ENCODE peak calls at places on chromosomes 4 and X, in nine cellular contexts. U is OCI-LY7, I is endodermal cell, V is tibial artery, N is transverse colon, O is Panc1, T is thoracic aorta, E is cardiac muscle cell, C is bronchial epithelial cell. H is an unnamed sample.

GRCh38 chr4:148415500-148415899 is 26.7 kb downstream of the NR3C2 start:
- DNase-seq in E (peak), N (no peak), T (no peak), U (peak), I (no peak), V (no peak), O (no peak), C (peak), H (no peak)

GRCh38 chr4:189090174-189090814 is 850.4 kb upstream of the FRG1 start:
- DNase-seq in V (no peak), E (no peak), T (no peak), N (no peak), I (peak), O (no peak), U (no peak), C (peak), H (no peak)

GRCh38 chrX:108097380-108097779 is 5.8 kb downstream of the ATG4A start:
- DNase-seq in U (no peak), V (no peak), E (no peak), I (no peak), T (no peak), O (no peak), C (peak), N (no peak), H (no peak)

GRCh38 chr4:20393486-20394100 is 141.9 kb downstream of the SLIT2 start:
- DNase-seq in V (no peak), I (no peak), E (no peak), N (no peak), T (no peak), U (no peak), C (no peak), O (no peak), H (no peak)

GRCh38 chrX:147900349-147900748 is 11.4 kb upstream of the FMR1 start:
- DNase-seq in I (no peak), V (no peak), T (no peak), O (no peak), N (no peak), C (no peak), U (no peak), E (no peak), H (no peak)

GRCh38 chrX:14039344-14039743 is 9.7 kb upstream of the GEMIN8 start:
- DNase-seq in C (peak), U (peak), V (peak), N (peak), E (peak), I (peak), O (no peak), T (no peak), H (no peak)

GRCh38 chr4:86452323-86452995 is 92.6 kb upstream of the MAPK10 start:
- DNase-seq in E (peak), N (no peak), U (no peak), I (no peak), T (no peak), C (no peak), O (no peak), V (no peak), H (no peak)

GRCh38 chrX:46757052-46757451 is 1.9 kb downstream of the SLC9A7 start:
- DNase-seq in V (no peak), U (no peak), I (no peak), N (no peak), E (no peak), C (no peak), O (no peak), T (no peak), H (no peak)

GRCh38 chrX:21989415-21989814 is 42.7 kb upstream of the PHEX start:
- DNase-seq in N (no peak), U (no peak), I (no peak), V (no peak), E (no peak), T (no peak), C (no peak), O (no peak), H (no peak)

GRCh38 chrX:128800138-128800537 is 723.2 kb downstream of the SMARCA1 start:
- DNase-seq in E (no peak), V (no peak), C (no peak), U (no peak), I (no peak), T (no peak), N (no peak), O (no peak), H (no peak)

GRCh38 chr4:18816228-18816891 is 794.8 kb upstream of the LCORL start:
- DNase-seq in E (no peak), N (no peak), O (no peak), V (no peak), U (no peak), I (no peak), C (no peak), T (no peak), H (no peak)

GRCh38 chr4:156290811-156291210 is 337.1 kb upstream of the CTSO start:
- DNase-seq in V (no peak), U (no peak), I (no peak), O (no peak), N (no peak), T (no peak), E (no peak), C (no peak), H (peak)

GRCh38 chr4:48585401-48585800 is 95.3 kb downstream of the ZAR1 start:
- DNase-seq in E (no peak), C (no peak), I (no peak), O (no peak), T (no peak), U (no peak), N (no peak), V (no peak), H (no peak)

GRCh38 chr4:109554971-109555370 is 5.1 kb upstream of the MCUB start:
- DNase-seq in I (no peak), N (no peak), U (no peak), T (no peak), V (no peak), E (no peak), C (no peak), O (no peak), H (no peak)

GRCh38 chr4:184408021-184408710 is 66.2 kb downstream of the IRF2 start:
- DNase-seq in I (no peak), E (peak), T (no peak), V (no peak), N (no peak), C (peak), U (no peak), O (no peak), H (peak)

GRCh38 chrX:119238557-119238956 is 2.5 kb downstream of the PGRMC1 start:
- DNase-seq in O (no peak), N (no peak), E (peak), V (no peak), I (no peak), C (peak), T (no peak), U (no peak), H (no peak)

GRCh38 chr4:122588453-122589238 is 32.2 kb downstream of the IL21 start:
- DNase-seq in O (no peak), U (no peak), E (no peak), N (no peak), V (no peak), I (no peak), C (no peak), T (no peak), H (no peak)

GRCh38 chr4:113524096-113524495 is 237.4 kb downstream of the CAMK2D start:
- DNase-seq in I (no peak), E (no peak), N (no peak), V (no peak), O (no peak), U (no peak), C (no peak), T (no peak), H (no peak)

GRCh38 chr4:30103455-30103854 is 616.7 kb upstream of the PCDH7 start:
- DNase-seq in C (peak), T (no peak), U (no peak), I (no peak), N (no peak), E (peak), O (no peak), V (no peak), H (no peak)

GRCh38 chrX:114798902-114799301 is 215.0 kb downstream of the HTR2C start:
- DNase-seq in O (no peak), N (no peak), E (peak), I (no peak), U (no peak), T (no peak), V (no peak), C (peak), H (no peak)

GRCh38 chrX:37918168-37918567 is 70.8 kb upstream of the DYNLT3 start:
- DNase-seq in O (no peak), U (no peak), E (no peak), C (no peak), I (no peak), V (no peak), T (no peak), N (no peak), H (no peak)

GRCh38 chrX:46627700-46628405 is 54.3 kb downstream of the CHST7 start:
- DNase-seq in O (no peak), U (no peak), I (no peak), V (peak), E (no peak), N (no peak), T (no peak), C (no peak), H (no peak)

GRCh38 chrX:153667281-153667831 is 6.3 kb downstream of the PNCK start:
- DNase-seq in O (no peak), U (no peak), N (no peak), I (peak), C (no peak), V (no peak), E (no peak), T (no peak), H (no peak)
- H3K4me3 ChIP-seq in O (peak), U (no peak), N (peak), I (no peak), C (peak), V (no peak), E (no peak), T (peak), H (peak)

DNA sequence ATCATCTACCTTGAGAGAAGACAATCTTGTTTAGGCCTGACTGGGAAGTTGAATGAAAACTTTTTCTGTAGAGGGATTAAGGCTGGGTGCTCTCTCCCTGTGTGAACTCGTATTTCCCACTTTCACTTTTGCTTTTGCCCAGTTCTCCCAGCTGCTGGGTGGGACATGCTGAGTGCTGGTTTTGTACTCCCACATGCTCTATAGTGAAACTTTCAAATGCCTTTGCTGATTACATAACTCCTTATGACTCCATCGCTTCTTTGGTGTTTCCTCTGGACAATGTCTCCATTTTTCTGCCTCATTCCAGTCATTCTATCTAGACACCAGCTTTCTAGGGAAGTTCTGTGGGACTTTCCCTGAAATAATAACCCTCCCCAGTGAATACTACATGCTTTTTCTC is 100.5 kb downstream of the CLNK start:
- DNase-seq in E (peak), V (no peak), U (no peak), C (peak), I (no peak), N (peak), O (no peak), T (no peak), H (peak)
- H3K4me3 ChIP-seq in E (no peak), V (peak), U (no peak), C (no peak), I (no peak), N (peak), O (no peak), T (peak), H (no peak)

GRCh38 chrX:56800801-56801200 is 71.8 kb downstream of the NBDY start:
- DNase-seq in I (peak), U (peak), T (no peak), V (no peak), C (no peak), E (peak), O (no peak), N (peak), H (no peak)

GRCh38 chrX:56798866-56799864 is 70.1 kb downstream of the NBDY start:
- DNase-seq in T (no peak), C (no peak), O (no peak), U (no peak), I (peak), V (no peak), E (no peak), N (peak), H (no peak)

GRCh38 chrX:56797966-56798711 is 69.1 kb downstream of the NBDY start:
- DNase-seq in E (peak), N (peak), O (no peak), U (no peak), T (no peak), V (no peak), C (peak), I (peak), H (no peak)

GRCh38 chrX:56802428-56802827 is 73.4 kb downstream of the NBDY start:
- DNase-seq in N (peak), U (no peak), O (no peak), I (no peak), T (no peak), V (no peak), C (no peak), E (no peak), H (no peak)

GRCh38 chrX:56800307-56800706 is 71.3 kb downstream of the NBDY start:
- DNase-seq in I (no peak), N (peak), U (no peak), V (no peak), C (no peak), T (no peak), O (no peak), E (no peak), H (no peak)
- H3K4me3 ChIP-seq in I (no peak), N (no peak), U (no peak), V (no peak), C (no peak), T (no peak), O (no peak), E (no peak), H (no peak)

GRCh38 chrX:64395568-64395929 is 297 bp upstream of the MTMR8 start:
- DNase-seq in N (no peak), I (no peak), T (no peak), U (no peak), V (no peak), O (no peak), E (no peak), C (no peak), H (no peak)

GRCh38 chrX:64389489-64389888 is 5.8 kb downstream of the MTMR8 start:
- DNase-seq in U (no peak), V (no peak), T (no peak), O (no peak), C (no peak), E (no peak), I (no peak), N (no peak), H (no peak)

GRCh38 chrX:64398088-64398487 is 2.8 kb upstream of the MTMR8 start:
- DNase-seq in I (no peak), V (no peak), E (no peak), O (no peak), T (no peak), C (no peak), U (no peak), N (no peak), H (no peak)

GRCh38 chrX:64394059-64394873 is 986 bp downstream of the MTMR8 start:
- DNase-seq in T (no peak), U (no peak), V (no peak), N (no peak), E (no peak), O (no peak), I (no peak), C (no peak), H (no peak)

DNA sequence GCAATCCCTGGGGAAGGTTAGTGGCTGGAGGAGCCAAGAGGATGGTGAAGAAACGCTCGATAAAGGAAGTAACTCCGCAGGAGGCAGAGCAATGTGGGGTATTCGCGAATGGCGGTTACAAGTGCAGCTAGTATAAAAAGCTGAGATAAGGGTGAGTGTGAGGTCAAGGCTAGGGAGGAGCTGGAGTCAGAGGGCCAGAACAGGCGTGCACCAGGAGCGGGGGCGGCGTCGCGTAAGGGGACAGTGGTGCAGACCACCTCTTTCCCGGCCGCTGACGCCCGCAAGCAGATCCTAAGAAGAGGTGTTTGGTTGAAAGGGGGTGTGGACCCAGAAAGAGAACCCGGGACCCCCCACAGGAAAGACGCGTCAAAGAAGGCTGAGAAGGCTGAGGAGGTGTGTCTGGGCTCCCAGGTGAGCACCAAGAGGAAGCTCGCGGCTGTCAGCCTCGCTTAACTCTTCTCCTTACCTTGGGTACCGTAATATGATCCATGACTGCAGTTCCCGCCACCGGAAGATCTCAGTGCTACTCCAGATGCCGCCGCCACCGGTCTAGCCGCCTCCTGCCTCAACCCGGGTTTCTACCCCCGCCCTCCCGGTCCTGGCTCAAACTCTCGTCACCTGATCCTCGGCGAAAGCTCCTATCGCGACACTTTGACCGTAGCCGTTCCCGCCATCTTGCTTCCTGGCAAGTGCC is at the start of gene MTMR8:
- DNase-seq in T (peak), C (peak), U (peak), N (peak), O (no peak), I (peak), E (peak), V (peak), H (no peak)
- H3K4me3 ChIP-seq in T (peak), C (peak), U (peak), N (peak), O (peak), I (peak), E (peak), V (peak), H (peak)

GRCh38 chrX:40523852-40524251 is 56.9 kb upstream of the ATP6AP2 start:
- DNase-seq in T (no peak), U (no peak), O (no peak), N (no peak), V (no peak), C (no peak), E (no peak), I (no peak), H (no peak)

GRCh38 chrX:40530471-40530870 is 50.3 kb upstream of the ATP6AP2 start:
- DNase-seq in C (no peak), I (no peak), T (no peak), V (no peak), O (no peak), E (no peak), U (no peak), N (no peak), H (no peak)

GRCh38 chrX:40524423-40524822 is 56.3 kb upstream of the ATP6AP2 start:
- DNase-seq in N (no peak), I (no peak), V (no peak), U (no peak), C (no peak), O (no peak), T (no peak), E (no peak), H (no peak)

GRCh38 chrX:40526412-40526811 is 54.4 kb upstream of the ATP6AP2 start:
- DNase-seq in N (no peak), V (no peak), I (no peak), U (no peak), O (no peak), C (no peak), T (no peak), E (no peak), H (no peak)

DNA sequence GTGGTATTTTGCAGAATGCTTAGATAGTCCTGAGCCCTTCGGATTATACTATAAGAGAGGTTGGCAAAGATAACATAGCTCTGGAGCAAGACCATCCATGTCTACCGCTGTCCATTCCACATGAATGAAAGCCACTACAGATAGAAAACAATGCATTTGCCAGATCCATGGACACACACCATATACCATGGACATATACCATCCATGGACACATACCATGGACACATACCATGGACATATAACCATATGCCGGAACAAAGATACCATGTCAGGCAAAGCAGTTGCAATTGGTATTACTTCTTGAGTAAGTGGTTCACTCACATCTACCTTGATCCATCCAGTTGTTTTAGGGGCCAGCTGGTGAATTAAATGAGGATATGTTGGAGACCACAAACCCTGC is 53.2 kb upstream of the ATP6AP2 start:
- DNase-seq in I (no peak), N (no peak), V (no peak), O (no peak), E (no peak), C (no peak), T (no peak), U (no peak), H (no peak)
- H3K4me3 ChIP-seq in I (no peak), N (no peak), V (no peak), O (no peak), E (no peak), C (no peak), T (no peak), U (no peak), H (no peak)

GRCh38 chrX:7198499-7198898 is 50.5 kb upstream of the PUDP start:
- DNase-seq in E (no peak), I (no peak), V (no peak), U (no peak), T (no peak), O (no peak), N (no peak), C (no peak), H (no peak)

GRCh38 chrX:7204619-7205018 is 56.7 kb upstream of the PUDP start:
- DNase-seq in T (no peak), C (no peak), I (no peak), N (no peak), E (no peak), U (no peak), V (no peak), O (no peak), H (no peak)

GRCh38 chrX:7205037-7205577 is 57.2 kb upstream of the PUDP start:
- DNase-seq in T (no peak), I (no peak), C (no peak), E (no peak), U (no peak), N (no peak), V (no peak), O (no peak), H (no peak)

GRCh38 chrX:7202206-7202605 is 54.3 kb upstream of the PUDP start:
- DNase-seq in U (no peak), C (no peak), N (no peak), E (no peak), V (no peak), I (no peak), O (no peak), T (no peak), H (no peak)

GRCh38 chrX:7201481-7201880 is 53.5 kb upstream of the PUDP start:
- DNase-seq in I (no peak), U (no peak), C (no peak), N (no peak), O (no peak), T (no peak), E (no peak), V (no peak), H (no peak)
- H3K4me3 ChIP-seq in I (no peak), U (no peak), C (no peak), N (no peak), O (no peak), T (no peak), E (no peak), V (no peak), H (no peak)

DNA sequence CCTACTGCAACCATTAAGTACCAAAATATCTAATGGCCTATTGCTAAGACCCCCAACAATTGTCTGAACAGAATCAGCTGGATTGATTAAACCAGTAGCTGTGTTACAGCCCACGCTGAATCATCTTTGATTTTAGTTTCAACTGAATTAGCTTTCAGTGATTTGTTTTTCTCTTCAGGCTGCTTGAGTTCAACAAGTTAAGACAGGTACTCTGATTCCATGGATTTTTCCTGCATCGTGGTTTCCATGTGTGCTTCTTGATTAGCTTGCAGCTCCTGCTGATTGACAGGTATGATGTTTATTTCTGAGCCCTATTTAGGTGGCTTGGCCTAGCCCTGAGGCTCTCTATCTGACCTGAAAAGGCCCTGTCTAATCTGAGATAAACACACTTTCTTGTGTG is 91.3 kb downstream of the GUCY2F start:
- DNase-seq in O (no peak), I (peak), C (peak), T (no peak), E (no peak), V (no peak), N (no peak), U (no peak), H (no peak)
- H3K4me3 ChIP-seq in O (no peak), I (no peak), C (no peak), T (no peak), E (no peak), V (no peak), N (no peak), U (no peak), H (no peak)